ENCODE peak calls at places on chromosome 14, in five cellular contexts. U, D, C, W and N are unnamed samples.

GRCh38 chr14:61640158-61640833 is 55.0 kb upstream of the HIF1A start:
- DNase-seq in U (no peak), D (no peak), C (no peak), W (no peak), N (no peak)

GRCh38 chr14:75363156-75363555 is 64.7 kb upstream of the JDP2 start:
- DNase-seq in U (no peak), D (no peak), C (no peak), W (no peak), N (no peak)

GRCh38 chr14:24353551-24354529 is 14.0 kb upstream of the RIPK3 start:
- DNase-seq in U (no peak), D (no peak), C (no peak), W (no peak), N (peak)

GRCh38 chr14:56189306-56189705 is 71.1 kb downstream of the PELI2 start:
- DNase-seq in U (no peak), D (no peak), C (no peak), W (no peak), N (peak)

GRCh38 chr14:20468773-20469241 is 399 bp upstream of the PNP start:
- DNase-seq in U (no peak), D (no peak), C (no peak), W (no peak), N (no peak)

GRCh38 chr14:91901449-91902250 is 34.3 kb upstream of the TC2N start:
- DNase-seq in U (peak), D (no peak), C (no peak), W (no peak), N (no peak)

GRCh38 chr14:72528059-72528950 is 365.6 kb downstream of the DPF3 start:
- DNase-seq in U (no peak), D (no peak), C (no peak), W (no peak), N (peak)

GRCh38 chr14:69014829-69015259 is 35.7 kb upstream of the ACTN1 start:
- DNase-seq in U (no peak), D (no peak), C (no peak), W (no peak), N (no peak)

GRCh38 chr14:68627868-68628604 is 164.8 kb downstream of the ZFP36L1 start:
- DNase-seq in U (peak), D (peak), C (peak), W (no peak), N (no peak)

GRCh38 chr14:38210587-38211257 is 3.0 kb downstream of the SSTR1 start:
- DNase-seq in U (no peak), D (no peak), C (no peak), W (no peak), N (peak)

GRCh38 chr14:55430024-55430690 is 10.3 kb downstream of the TBPL2 start:
- DNase-seq in U (no peak), D (no peak), C (peak), W (peak), N (peak)

GRCh38 chr14:74614508-74615495 is 2.8 kb upstream of the LTBP2 start:
- DNase-seq in U (no peak), D (no peak), C (peak), W (no peak), N (no peak)

GRCh38 chr14:28875937-28876910 is 109.6 kb downstream of the FOXG1 start:
- DNase-seq in U (no peak), D (no peak), C (no peak), W (no peak), N (no peak)

GRCh38 chr14:53670701-53671100 is 285.9 kb downstream of the BMP4 start:
- DNase-seq in U (no peak), D (no peak), C (no peak), W (no peak), N (peak)

GRCh38 chr14:20327005-20327869 is 5.8 kb downstream of the CCNB1IP1 start:
- DNase-seq in U (no peak), D (peak), C (peak), W (peak), N (peak)

GRCh38 chr14:100898935-100899840 is 4.3 kb downstream of the RTL1 start:
- DNase-seq in U (no peak), D (no peak), C (no peak), W (no peak), N (no peak)

GRCh38 chr14:103716091-103716801 is 636 bp downstream of the ZFYVE21 start:
- DNase-seq in U (peak), D (peak), C (peak), W (no peak), N (no peak)

GRCh38 chr14:22689186-22689585 is 45.0 kb upstream of the OR6J1 start:
- DNase-seq in U (no peak), D (no peak), C (no peak), W (no peak), N (peak)

GRCh38 chr14:67541448-67542387 is 8.6 kb downstream of the PLEKHH1 start:
- DNase-seq in U (no peak), D (no peak), C (no peak), W (no peak), N (no peak)

GRCh38 chr14:101103321-101103901 is 199.9 kb upstream of the RTL1 start:
- DNase-seq in U (no peak), D (no peak), C (no peak), W (no peak), N (no peak)

GRCh38 chr14:75452324-75452723 is 24.5 kb downstream of the JDP2 start:
- DNase-seq in U (peak), D (no peak), C (no peak), W (no peak), N (no peak)

GRCh38 chr14:69989622-69990021 is 110.4 kb downstream of the SMOC1 start:
- DNase-seq in U (no peak), D (no peak), C (no peak), W (no peak), N (no peak)

GRCh38 chr14:88163731-88164255 is 158.9 kb downstream of the GPR65 start:
- DNase-seq in U (no peak), D (no peak), C (no peak), W (no peak), N (no peak)

GRCh38 chr14:50943261-50943942 is 881 bp downstream of the PYGL start:
- DNase-seq in U (peak), D (no peak), C (no peak), W (peak), N (peak)

GRCh38 chr14:57943038-57943437 is 77.1 kb upstream of the SLC35F4 start:
- DNase-seq in U (no peak), D (no peak), C (no peak), W (no peak), N (no peak)

GRCh38 chr14:72613975-72614319 is 280.0 kb downstream of the DPF3 start:
- DNase-seq in U (no peak), D (no peak), C (no peak), W (no peak), N (no peak)

GRCh38 chr14:51929156-51929555 is 60.2 kb upstream of the RTRAF start:
- DNase-seq in U (no peak), D (no peak), C (no peak), W (no peak), N (no peak)

GRCh38 chr14:77311217-77311616 is 9.5 kb downstream of the POMT2 start:
- DNase-seq in U (no peak), D (no peak), C (no peak), W (no peak), N (no peak)

GRCh38 chr14:26595922-26596721 is 1.7 kb downstream of the NOVA1 start:
- DNase-seq in U (no peak), D (no peak), C (no peak), W (no peak), N (no peak)

GRCh38 chr14:58817846-58818245 is 180.1 kb downstream of the DACT1 start:
- DNase-seq in U (no peak), D (no peak), C (no peak), W (no peak), N (no peak)